ENCODE peak calls at places on chromosome 17, in four cellular contexts. L is CD8-positive, alpha-beta memory T cell; E is retina; O is Right ventricle myocardium superior. C is an unnamed sample.

GRCh38 chr17:47884905-47885735 is 10.9 kb upstream of the SP2 start:
- DNase-seq in L (peak), E (no peak), O (no peak), C (no peak)

GRCh38 chr17:19242323-19242722 is 5.2 kb downstream of the EPN2 start:
- DNase-seq in L (no peak), E (no peak), O (no peak), C (no peak)

GRCh38 chr17:11140028-11140427 is 101.0 kb upstream of the SHISA6 start:
- DNase-seq in L (no peak), E (no peak), O (no peak), C (peak)

GRCh38 chr17:48841395-48841831 is 10.6 kb downstream of the CALCOCO2 start:
- DNase-seq in L (peak), E (no peak), O (no peak), C (no peak)

GRCh38 chr17:28616281-28616680 is 2.3 kb upstream of the RSKR start:
- DNase-seq in L (no peak), E (no peak), O (no peak), C (no peak)

GRCh38 chr17:75059369-75060345 is 12.6 kb downstream of the KCTD2 start:
- DNase-seq in L (no peak), E (no peak), O (no peak), C (no peak)

GRCh38 chr17:50506298-50506697 is 1.9 kb upstream of the MYCBPAP start:
- DNase-seq in L (no peak), E (no peak), O (no peak), C (no peak)

GRCh38 chr17:30926516-30926915 is 4.8 kb downstream of the ADAP2 start:
- DNase-seq in L (no peak), E (no peak), O (no peak), C (no peak)

GRCh38 chr17:5592382-5592781 is 8.1 kb upstream of the NLRP1 start:
- DNase-seq in L (peak), E (peak), O (no peak), C (no peak)

GRCh38 chr17:36072431-36073121 is 8.5 kb downstream of the CCL18 start:
- DNase-seq in L (peak), E (peak), O (peak), C (peak)

GRCh38 chr17:8222630-8223355 is 12.4 kb upstream of the AURKB start:
- DNase-seq in L (peak), E (peak), O (peak), C (peak)

GRCh38 chr17:61294286-61294685 is 105.4 kb upstream of the TBX2 start:
- DNase-seq in L (no peak), E (no peak), O (no peak), C (no peak)

GRCh38 chr17:15371731-15372130 is 30.3 kb upstream of the TEKT3 start:
- DNase-seq in L (no peak), E (no peak), O (no peak), C (no peak)

GRCh38 chr17:38777641-38778250 is 21.6 kb downstream of the PIP4K2B start:
- DNase-seq in L (no peak), E (no peak), O (no peak), C (no peak)

GRCh38 chr17:70190959-70191805 is 21.9 kb downstream of the KCNJ2 start:
- DNase-seq in L (no peak), E (no peak), O (no peak), C (no peak)

GRCh38 chr17:27407916-27408846 is 48.1 kb upstream of the KSR1 start:
- DNase-seq in L (no peak), E (no peak), O (no peak), C (no peak)

GRCh38 chr17:19996502-19996901 is 12.7 kb upstream of the SPECC1 start:
- DNase-seq in L (no peak), E (no peak), O (no peak), C (no peak)

GRCh38 chr17:46943511-46944393 is 20.8 kb downstream of the GOSR2 start:
- DNase-seq in L (no peak), E (peak), O (peak), C (peak)

GRCh38 chr17:7296189-7296861 is 1.9 kb upstream of the YBX2 start:
- DNase-seq in L (peak), E (peak), O (peak), C (peak)

GRCh38 chr17:2395258-2396170 is 5.3 kb downstream of the MNT start:
- DNase-seq in L (no peak), E (peak), O (peak), C (peak)

GRCh38 chr17:15409721-15410247 is 57.6 kb downstream of the CDRT4 start:
- DNase-seq in L (no peak), E (peak), O (peak), C (peak)

GRCh38 chr17:7437369-7437863 is 1.9 kb upstream of the FGF11 start:
- DNase-seq in L (no peak), E (peak), O (no peak), C (no peak)

GRCh38 chr17:76405967-76406647 is 21.7 kb downstream of the SPHK1 start:
- DNase-seq in L (no peak), E (no peak), O (peak), C (peak)

GRCh38 chr17:7219812-7220592 is at the start of the genes ACADVL and DLG4:
- DNase-seq in L (peak), E (peak), O (peak), C (peak)

GRCh38 chr17:33142703-33143299 is 150.3 kb downstream of the ASIC2 start:
- DNase-seq in L (no peak), E (no peak), O (no peak), C (no peak)

GRCh38 chr17:64118452-64118979 is 11.4 kb downstream of the ERN1 start:
- DNase-seq in L (no peak), E (peak), O (peak), C (peak)

GRCh38 chr17:17377568-17377967 is 74.4 kb downstream of the NT5M start:
- DNase-seq in L (no peak), E (no peak), O (no peak), C (peak)

GRCh38 chr17:63534078-63534570 is 11.0 kb downstream of the KCNH6 start:
- DNase-seq in L (no peak), E (no peak), O (no peak), C (no peak)

GRCh38 chr17:15662726-15663125 is 21.4 kb downstream of the TRIM16 start:
- DNase-seq in L (no peak), E (no peak), O (no peak), C (no peak)